ENCODE peak calls at places on chromosomes 1 and 21, in four cellular contexts. One of them, this sample, is unnamed.

GRCh38 chr21:25934771-25935224 is 200.0 kb downstream of the GABPA start:
- DNase-seq in AG09309: peak
- DNase-seq in CD8-positive, alpha-beta T cell: no peak
- DNase-seq in fibroblast of pulmonary artery: peak
- DNase-seq in this sample: no peak

GRCh38 chr1:168631671-168632400 is 55.4 kb downstream of the XCL1 start:
- DNase-seq in AG09309: no peak
- DNase-seq in CD8-positive, alpha-beta T cell: no peak
- DNase-seq in fibroblast of pulmonary artery: no peak
- DNase-seq in this sample: no peak

GRCh38 chr1:15523922-15524282 is at the start of gene CASP9:
- DNase-seq in AG09309: no peak
- DNase-seq in CD8-positive, alpha-beta T cell: no peak
- DNase-seq in fibroblast of pulmonary artery: peak
- DNase-seq in this sample: no peak

GRCh38 chr1:41804176-41804575 is 114.5 kb downstream of the HIVEP3 start:
- DNase-seq in AG09309: no peak
- DNase-seq in CD8-positive, alpha-beta T cell: peak
- DNase-seq in fibroblast of pulmonary artery: no peak
- DNase-seq in this sample: no peak

GRCh38 chr1:29444782-29445325 is 208.5 kb downstream of the PTPRU start:
- DNase-seq in AG09309: no peak
- DNase-seq in CD8-positive, alpha-beta T cell: no peak
- DNase-seq in fibroblast of pulmonary artery: no peak
- DNase-seq in this sample: no peak

GRCh38 chr1:53140451-53140850 is 2.0 kb downstream of the SLC1A7 start:
- DNase-seq in AG09309: no peak
- DNase-seq in CD8-positive, alpha-beta T cell: no peak
- DNase-seq in fibroblast of pulmonary artery: no peak
- DNase-seq in this sample: no peak

GRCh38 chr1:31736675-31737074 is 27.5 kb downstream of the ADGRB2 start:
- DNase-seq in AG09309: no peak
- DNase-seq in CD8-positive, alpha-beta T cell: peak
- DNase-seq in fibroblast of pulmonary artery: no peak
- DNase-seq in this sample: no peak

GRCh38 chr1:15937706-15938168 is 38.2 kb downstream of the ZBTB17 start:
- DNase-seq in AG09309: no peak
- DNase-seq in CD8-positive, alpha-beta T cell: no peak
- DNase-seq in fibroblast of pulmonary artery: peak
- DNase-seq in this sample: no peak

GRCh38 chr1:72827285-72827684 is 544.9 kb upstream of the NEGR1 start:
- DNase-seq in AG09309: no peak
- DNase-seq in CD8-positive, alpha-beta T cell: no peak
- DNase-seq in fibroblast of pulmonary artery: peak
- DNase-seq in this sample: no peak

DNA sequence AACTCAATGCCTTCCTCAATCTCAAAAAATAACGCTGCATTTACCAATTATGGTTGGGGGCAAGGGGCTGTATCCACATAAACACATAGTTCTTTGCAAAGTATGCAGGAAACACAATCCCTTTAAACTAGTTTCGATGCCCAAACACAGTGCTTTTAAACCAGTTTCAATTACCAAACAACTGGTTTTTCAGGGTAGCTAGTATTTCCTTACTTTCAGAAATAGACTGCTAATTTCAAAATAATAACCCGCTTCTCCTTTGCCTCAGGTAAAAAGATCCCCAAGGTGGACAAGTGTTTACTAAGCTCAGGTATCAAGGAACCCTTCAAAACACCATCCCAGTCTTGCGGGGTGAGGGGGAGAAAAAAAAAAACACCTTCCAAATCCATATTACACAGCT is 2.8 kb downstream of the SIPA1L2 start:
- DNase-seq in AG09309: no peak
- DNase-seq in CD8-positive, alpha-beta T cell: no peak
- DNase-seq in fibroblast of pulmonary artery: no peak
- DNase-seq in this sample: no peak
- H3K4me3 ChIP-seq in AG09309: no peak
- H3K4me3 ChIP-seq in CD8-positive, alpha-beta T cell: no peak
- H3K4me3 ChIP-seq in fibroblast of pulmonary artery: no peak
- H3K4me3 ChIP-seq in this sample: no peak

DNA sequence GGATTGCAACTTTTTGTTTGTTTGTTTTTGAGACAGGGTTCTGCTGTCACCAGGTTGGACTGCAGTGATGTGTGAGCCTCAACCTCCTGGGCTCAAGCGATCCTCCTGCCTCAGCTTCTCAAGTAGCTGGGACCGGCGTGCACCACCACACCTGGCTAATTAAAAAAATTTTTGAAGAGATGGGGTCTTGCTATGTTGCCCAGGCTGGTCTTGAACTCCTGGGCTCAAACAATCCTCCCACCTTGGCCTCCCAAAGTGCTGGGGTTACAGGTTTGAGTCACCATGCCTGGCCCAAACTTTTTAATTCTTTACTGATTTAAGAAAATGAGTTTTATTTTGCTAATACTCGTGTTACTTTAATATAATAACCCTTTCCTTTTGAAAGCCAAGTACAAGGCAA is 31.5 kb upstream of the SERPINC1 start:
- DNase-seq in AG09309: no peak
- DNase-seq in CD8-positive, alpha-beta T cell: no peak
- DNase-seq in fibroblast of pulmonary artery: no peak
- DNase-seq in this sample: no peak
- H3K4me3 ChIP-seq in AG09309: no peak
- H3K4me3 ChIP-seq in CD8-positive, alpha-beta T cell: no peak
- H3K4me3 ChIP-seq in fibroblast of pulmonary artery: no peak
- H3K4me3 ChIP-seq in this sample: no peak

DNA sequence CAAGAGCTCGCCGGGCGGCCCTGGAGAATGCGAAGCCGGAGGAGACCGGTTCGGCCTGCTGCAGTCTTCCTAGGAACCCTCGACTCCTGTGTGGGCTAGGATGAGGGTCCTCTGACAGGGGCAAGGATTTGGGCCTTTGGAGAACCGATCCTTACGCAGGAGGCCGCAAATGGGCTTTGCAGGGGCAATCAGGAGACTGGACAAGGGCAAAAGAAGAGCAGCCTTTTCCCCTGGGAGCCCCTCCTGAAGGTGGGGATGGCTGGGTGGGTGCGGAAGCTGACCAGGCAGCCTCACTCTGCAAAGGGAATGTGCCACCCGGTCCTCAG is 111.6 kb downstream of the NAV1 start:
- DNase-seq in AG09309: no peak
- DNase-seq in CD8-positive, alpha-beta T cell: no peak
- DNase-seq in fibroblast of pulmonary artery: no peak
- DNase-seq in this sample: no peak
- H3K4me3 ChIP-seq in AG09309: peak
- H3K4me3 ChIP-seq in CD8-positive, alpha-beta T cell: no peak
- H3K4me3 ChIP-seq in fibroblast of pulmonary artery: peak
- H3K4me3 ChIP-seq in this sample: peak

GRCh38 chr1:145891587-145892485 is 6.2 kb upstream of the ANKRD35 start:
- DNase-seq in AG09309: peak
- DNase-seq in CD8-positive, alpha-beta T cell: no peak
- DNase-seq in fibroblast of pulmonary artery: peak
- DNase-seq in this sample: peak
- H3K4me3 ChIP-seq in AG09309: no peak
- H3K4me3 ChIP-seq in CD8-positive, alpha-beta T cell: no peak
- H3K4me3 ChIP-seq in fibroblast of pulmonary artery: no peak
- H3K4me3 ChIP-seq in this sample: no peak

GRCh38 chr1:61641578-61642336 is 83.2 kb downstream of the TM2D1 start:
- DNase-seq in AG09309: peak
- DNase-seq in CD8-positive, alpha-beta T cell: peak
- DNase-seq in fibroblast of pulmonary artery: peak
- DNase-seq in this sample: peak
- H3K4me3 ChIP-seq in AG09309: peak
- H3K4me3 ChIP-seq in CD8-positive, alpha-beta T cell: peak
- H3K4me3 ChIP-seq in fibroblast of pulmonary artery: peak
- H3K4me3 ChIP-seq in this sample: no peak

GRCh38 chr1:115672224-115673009 is 30.6 kb downstream of the VANGL1 start:
- DNase-seq in AG09309: no peak
- DNase-seq in CD8-positive, alpha-beta T cell: no peak
- DNase-seq in fibroblast of pulmonary artery: no peak
- DNase-seq in this sample: no peak
- H3K4me3 ChIP-seq in AG09309: no peak
- H3K4me3 ChIP-seq in CD8-positive, alpha-beta T cell: no peak
- H3K4me3 ChIP-seq in fibroblast of pulmonary artery: no peak
- H3K4me3 ChIP-seq in this sample: no peak

GRCh38 chr1:232767381-232768074 is 37.7 kb upstream of the MAP10 start:
- DNase-seq in AG09309: peak
- DNase-seq in CD8-positive, alpha-beta T cell: no peak
- DNase-seq in fibroblast of pulmonary artery: peak
- DNase-seq in this sample: peak

GRCh38 chr1:232766224-232766890 is 38.9 kb upstream of the MAP10 start:
- DNase-seq in AG09309: no peak
- DNase-seq in CD8-positive, alpha-beta T cell: no peak
- DNase-seq in fibroblast of pulmonary artery: no peak
- DNase-seq in this sample: no peak

GRCh38 chr1:232765536-232765935 is 39.7 kb upstream of the MAP10 start:
- DNase-seq in AG09309: no peak
- DNase-seq in CD8-positive, alpha-beta T cell: no peak
- DNase-seq in fibroblast of pulmonary artery: no peak
- DNase-seq in this sample: no peak

GRCh38 chr1:232766904-232767303 is 38.3 kb upstream of the MAP10 start:
- DNase-seq in AG09309: no peak
- DNase-seq in CD8-positive, alpha-beta T cell: no peak
- DNase-seq in fibroblast of pulmonary artery: no peak
- DNase-seq in this sample: no peak

DNA sequence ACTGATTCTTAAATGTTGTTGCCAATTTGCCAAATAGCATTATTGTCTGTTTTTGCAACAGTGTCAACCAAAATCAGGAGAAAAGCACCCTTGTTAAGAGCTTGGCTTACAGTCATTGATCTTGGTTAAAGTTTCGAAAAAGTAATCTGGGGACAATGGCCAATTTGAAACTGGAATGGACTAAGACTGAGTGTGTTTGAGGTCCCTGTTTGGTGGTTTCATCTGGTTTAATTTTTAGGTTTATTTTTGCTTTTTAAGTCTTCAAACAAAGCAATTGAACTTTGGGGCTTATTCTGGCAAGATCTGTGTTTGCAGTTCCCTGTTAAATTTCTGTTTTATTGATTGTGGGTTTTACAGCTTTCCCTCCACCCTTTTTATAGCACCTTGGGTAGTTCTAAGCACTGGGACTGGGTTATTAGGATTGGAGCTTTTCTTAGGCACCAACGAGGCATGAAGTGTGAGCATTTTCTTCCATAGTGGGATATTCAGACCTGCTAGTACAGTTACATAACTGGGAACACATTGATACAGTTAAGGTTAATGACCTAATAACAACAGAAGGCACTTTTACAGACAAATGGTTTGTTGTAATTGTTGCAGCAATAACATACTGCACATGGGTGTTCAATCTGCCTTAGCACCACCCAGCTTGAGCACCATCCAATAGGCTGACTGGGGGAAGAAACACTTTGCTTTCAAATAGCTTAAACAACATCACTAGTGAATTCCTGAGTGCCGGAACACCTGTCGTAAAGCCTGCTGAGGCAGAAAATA is 40.6 kb upstream of the MAP10 start:
- DNase-seq in AG09309: no peak
- DNase-seq in CD8-positive, alpha-beta T cell: no peak
- DNase-seq in fibroblast of pulmonary artery: no peak
- DNase-seq in this sample: peak
- H3K4me3 ChIP-seq in AG09309: no peak
- H3K4me3 ChIP-seq in CD8-positive, alpha-beta T cell: no peak
- H3K4me3 ChIP-seq in fibroblast of pulmonary artery: no peak
- H3K4me3 ChIP-seq in this sample: no peak

GRCh38 chr1:248856176-248856575 is 2.7 kb downstream of the ZNF692 start:
- DNase-seq in AG09309: no peak
- DNase-seq in CD8-positive, alpha-beta T cell: no peak
- DNase-seq in fibroblast of pulmonary artery: no peak
- DNase-seq in this sample: no peak
- H3K4me3 ChIP-seq in AG09309: no peak
- H3K4me3 ChIP-seq in CD8-positive, alpha-beta T cell: no peak
- H3K4me3 ChIP-seq in fibroblast of pulmonary artery: no peak
- H3K4me3 ChIP-seq in this sample: no peak